ENCODE peak calls at places on chromosomes 7 and 10, in four cellular contexts. V is K562, C is GM12878, X is HepG2. B is an unnamed sample.

GRCh38 chr7:39127058-39127457 is 149.3 kb downstream of the POU6F2 start:
- DNase-seq in C (no peak), X (no peak), V (no peak), B (no peak)

GRCh38 chr7:35257251-35258124 is 3.6 kb upstream of the TBX20 start:
- DNase-seq in C (no peak), X (no peak), V (no peak), B (peak; percentile 42)

GRCh38 chr10:93604145-93604544 is 3.1 kb upstream of the RBP4 start:
- DNase-seq in V (no peak), X (no peak), C (no peak), B (no peak)

GRCh38 chr10:1938317-1938716 is 201.0 kb upstream of the ADARB2 start:
- DNase-seq in C (no peak), V (no peak), X (no peak), B (no peak)

GRCh38 chr10:112247791-112248190 is 35.4 kb upstream of the TECTB start:
- DNase-seq in V (no peak), X (no peak), C (no peak), B (no peak)

GRCh38 chr10:89389254-89389653 is 3.2 kb upstream of the IFIT1 start:
- DNase-seq in X (peak; percentile 35), C (no peak), V (peak; percentile 29), B (no peak)

GRCh38 chr10:103736044-103736443 is 119.3 kb downstream of the SH3PXD2A start:
- DNase-seq in V (no peak), X (no peak), C (no peak), B (no peak)

GRCh38 chr7:142788303-142789286 is 17.8 kb downstream of the PRSS2 start:
- DNase-seq in C (no peak), X (no peak), V (no peak), B (no peak)

GRCh38 chr10:3419719-3420495 is 247.3 kb upstream of the PITRM1 start:
- DNase-seq in X (no peak), V (no peak), C (no peak), B (no peak)

GRCh38 chr7:952548-953441 is 1.7 kb downstream of the ADAP1 start:
- DNase-seq in C (no peak), V (no peak), X (no peak), B (no peak)

GRCh38 chr10:48684792-48685651 is at the start of gene WDFY4:
- DNase-seq in X (no peak), C (no peak), V (no peak), B (no peak)

GRCh38 chr7:50962281-50962883 is 179.7 kb upstream of the GRB10 start:
- DNase-seq in V (no peak), X (no peak), C (no peak), B (no peak)

GRCh38 chr10:24908793-24909423 is 43.5 kb downstream of the PRTFDC1 start:
- DNase-seq in V (peak; percentile 81), X (peak; percentile 17), C (no peak), B (no peak)

GRCh38 chr10:43133196-43133808 is 4.9 kb upstream of the CSGALNACT2 start:
- DNase-seq in C (no peak), V (no peak), X (no peak), B (no peak)

GRCh38 chr10:55793024-55793423 is 568.0 kb downstream of the ZWINT start:
- DNase-seq in C (no peak), X (no peak), V (no peak), B (no peak)

GRCh38 chr10:121956111-121957061 is 18.6 kb downstream of the NSMCE4A start:
- DNase-seq in C (no peak), X (no peak), V (no peak), B (no peak)

GRCh38 chr10:91694170-91694794 is 61.4 kb upstream of the PPP1R3C start:
- DNase-seq in V (peak; percentile 59), C (no peak), X (peak; percentile 38), B (no peak)

GRCh38 chr10:3173173-3173878 is 744 bp upstream of the PITRM1 start:
- DNase-seq in X (no peak), V (peak; percentile 91), C (no peak), B (peak; percentile 100)

GRCh38 chr7:7795203-7795602 is 76.8 kb upstream of the RPA3 start:
- DNase-seq in X (no peak), V (no peak), C (no peak), B (no peak)

GRCh38 chr7:18667466-18667865 is 171.9 kb downstream of the HDAC9 start:
- DNase-seq in C (no peak), V (no peak), X (peak; percentile 25), B (no peak)

GRCh38 chr10:20712766-20713165 is 184.3 kb downstream of the NEBL start:
- DNase-seq in C (no peak), V (no peak), X (no peak), B (no peak)

GRCh38 chr10:972763-973162 is 15.5 kb upstream of the GTPBP4 start:
- DNase-seq in C (no peak), X (no peak), V (no peak), B (no peak)

GRCh38 chr7:19400771-19401254 is 255.6 kb upstream of the FERD3L start:
- DNase-seq in C (no peak), V (no peak), X (no peak), B (no peak)

GRCh38 chr7:3415730-3416366 is 114.8 kb downstream of the SDK1 start:
- DNase-seq in C (no peak), X (no peak), V (no peak), B (no peak)

GRCh38 chr10:1369665-1370064 is 313.5 kb downstream of the WDR37 start:
- DNase-seq in X (peak; percentile 81), C (no peak), V (no peak), B (no peak)

GRCh38 chr7:34011017-34011680 is 105.8 kb downstream of the BMPER start:
- DNase-seq in V (no peak), X (no peak), C (no peak), B (no peak)

GRCh38 chr7:121259826-121260225 is 69.0 kb upstream of the WNT16 start:
- DNase-seq in X (no peak), V (no peak), C (no peak), B (no peak)

DNA sequence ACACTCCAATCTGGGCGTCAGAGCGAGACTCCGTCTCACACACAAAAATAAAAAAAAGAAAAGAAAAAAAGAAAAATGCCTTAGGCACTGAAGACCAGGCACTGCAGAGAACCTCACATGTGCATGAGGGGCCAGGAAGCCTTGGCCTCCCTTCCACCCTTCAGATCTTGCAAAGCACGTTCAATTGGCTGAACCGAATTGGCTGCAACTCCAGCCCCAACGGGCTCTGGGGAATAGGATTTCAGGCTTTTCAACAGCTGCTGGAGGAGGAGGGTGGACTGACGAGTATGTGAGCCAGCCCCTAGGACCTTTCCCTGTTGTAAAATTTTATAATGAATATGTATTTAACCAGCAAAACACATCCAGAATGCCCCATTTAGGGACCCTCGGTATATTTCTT is 16.7 kb downstream of the TMEM120A start:
- DNase-seq in X (no peak), C (no peak), V (no peak), B (no peak)
- TF ChIP-seq CREM in X (no peak), C (no peak), V (no peak), B (no peak)

DNA sequence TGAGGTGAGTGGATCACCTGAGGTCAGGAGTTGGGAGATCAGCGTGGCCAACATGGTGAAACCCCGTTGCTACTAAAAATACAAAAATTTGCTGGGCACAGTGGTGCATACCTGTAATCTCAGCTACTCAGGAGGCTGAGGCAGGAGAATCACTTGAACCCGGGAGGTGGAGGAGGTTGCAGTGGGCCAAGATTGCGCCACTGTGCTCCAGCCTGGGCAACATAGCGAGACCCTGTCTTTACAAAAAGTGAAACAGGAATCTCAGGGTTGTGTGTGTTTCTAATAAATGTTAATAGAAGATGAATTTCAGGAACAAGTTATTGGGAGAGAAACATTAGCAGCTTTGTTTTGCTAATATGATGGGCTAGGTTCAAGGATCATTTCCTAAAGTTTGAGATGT is 19.9 kb downstream of the PPP2R2D start:
- DNase-seq in C (no peak), V (no peak), X (no peak), B (no peak)
- TF ChIP-seq ATF3 in C (no peak), V (no peak), X (no peak), B (no peak)

DNA sequence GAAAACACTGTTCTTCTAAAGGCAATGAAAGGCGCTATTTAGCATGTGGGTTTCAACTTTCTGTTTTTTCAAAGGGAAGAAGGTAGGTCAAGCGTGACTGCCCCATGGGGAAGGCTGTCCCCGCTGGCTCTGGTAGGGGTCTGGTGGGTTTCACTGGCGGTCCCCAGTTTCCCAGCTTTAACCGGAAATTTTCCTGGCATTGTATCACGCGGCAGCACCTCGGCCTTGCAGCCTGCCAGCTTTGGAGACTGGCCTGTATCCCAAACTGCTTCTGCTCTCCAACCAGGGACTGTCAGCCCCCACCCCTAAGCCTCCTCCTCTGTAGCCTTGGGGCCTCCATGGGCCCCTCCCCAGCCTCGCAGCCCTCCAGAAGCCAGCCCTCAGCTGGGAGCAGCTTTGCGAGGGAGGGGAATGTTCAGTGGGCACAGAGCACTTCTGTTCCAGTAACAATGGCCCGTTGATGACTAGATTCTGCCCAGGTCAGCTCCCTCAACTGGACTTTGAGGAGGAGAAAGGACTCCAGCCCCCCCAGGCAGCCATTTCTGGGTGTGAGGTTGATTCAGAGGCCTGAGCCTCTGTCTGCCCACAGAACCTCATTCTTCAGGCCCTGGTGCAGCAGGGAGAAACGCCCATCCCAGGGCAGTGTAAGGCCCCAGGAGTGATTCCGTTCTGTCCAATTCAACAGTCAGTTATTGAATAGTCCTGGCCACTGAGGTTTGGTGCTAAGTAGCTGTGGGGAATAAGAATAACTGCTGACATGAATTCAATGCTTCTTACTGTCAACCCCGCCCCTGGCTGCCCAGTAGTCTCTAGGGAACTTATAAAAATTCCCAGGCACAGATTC is 17.1 kb downstream of the CHST3 start:
- DNase-seq in V (no peak), X (peak; percentile 90), C (peak; percentile 44), B (no peak)
- TF ChIP-seq NR2C2 in V (no peak), X (no peak), C (no peak), B (no peak)

GRCh38 chr10:132700168-132701098 is 85.5 kb downstream of the NKX6-2 start:
- DNase-seq in X (no peak), V (no peak), C (no peak), B (no peak)
- TF ChIP-seq CREM in X (no peak), V (no peak), C (no peak), B (no peak)

GRCh38 chr10:102713814-102714620 is at the start of gene ARL3:
- DNase-seq in X (peak; percentile 95), C (peak; percentile 94), V (peak; percentile 97), B (peak; percentile 98)

GRCh38 chr10:102714621-102715455 is at the start of gene SFXN2:
- DNase-seq in X (no peak), V (peak; percentile 66), C (no peak), B (peak; percentile 74)

GRCh38 chr10:102712843-102713242 is 1.4 kb downstream of the ARL3 start:
- DNase-seq in V (no peak), X (no peak), C (no peak), B (no peak)

GRCh38 chr10:102712089-102712488 is 2.1 kb downstream of the ARL3 start:
- DNase-seq in C (no peak), V (no peak), X (no peak), B (no peak)

DNA sequence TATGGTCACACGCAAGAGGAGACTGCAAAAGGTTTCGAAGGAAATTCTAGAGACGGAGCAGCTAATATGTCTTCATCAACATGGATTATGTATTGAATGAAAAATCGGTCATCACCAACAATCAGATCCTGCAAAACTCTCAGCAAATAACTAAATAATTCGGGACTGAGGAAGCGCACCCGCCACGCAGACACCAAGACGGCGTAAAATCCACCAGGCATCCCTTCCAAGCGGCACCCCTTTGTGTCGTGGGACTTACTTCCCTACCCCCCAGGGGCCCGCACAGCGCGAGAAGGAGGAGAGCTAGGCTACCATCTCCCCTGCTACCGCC is 749 bp downstream of the ARL3 start:
- DNase-seq in V (no peak), C (no peak), X (no peak), B (no peak)
- TF ChIP-seq ATF3 in V (no peak), C (no peak), X (no peak), B (no peak)

B was measured in WTC11.